ENCODE peak calls at places on chromosomes 2 and 18, in six cellular contexts. A, G, B, K, V and Y are unnamed samples.

GRCh38 chr2:207896525-207897295 is 127.0 kb upstream of the FZD5 start:
- DNase-seq in K (no peak), V (no peak), G (no peak), A (no peak), B (no peak), Y (no peak)

GRCh38 chr2:214465386-214466146 is 54.7 kb downstream of the VWC2L start:
- DNase-seq in K (peak), V (no peak), G (no peak), B (peak), A (no peak), Y (no peak)

GRCh38 chr2:230849633-230850357 is 14.9 kb upstream of the ITM2C start:
- DNase-seq in G (no peak), V (no peak), A (no peak), K (no peak), B (no peak), Y (no peak)

GRCh38 chr2:73285162-73285739 is 973 bp upstream of the FBXO41 start:
- DNase-seq in B (no peak), K (no peak), V (no peak), A (no peak), G (peak), Y (peak)

GRCh38 chr18:79896746-79897145 is 54.7 kb downstream of the SLC66A2 start:
- DNase-seq in G (no peak), B (no peak), K (no peak), V (no peak), A (no peak), Y (no peak)

GRCh38 chr2:236526459-236527197 is 43.0 kb upstream of the ACKR3 start:
- DNase-seq in G (no peak), V (no peak), K (no peak), A (no peak), B (no peak), Y (no peak)

GRCh38 chr18:76670564-76671288 is 151.6 kb upstream of the ZNF236 start:
- DNase-seq in K (no peak), V (no peak), B (no peak), A (no peak), G (no peak), Y (no peak)

GRCh38 chr2:230861564-230862255 is 3.0 kb upstream of the ITM2C start:
- DNase-seq in K (no peak), B (no peak), V (no peak), G (no peak), A (no peak), Y (no peak)

GRCh38 chr2:118123561-118124232 is 35.4 kb downstream of the INSIG2 start:
- DNase-seq in G (no peak), K (peak), B (no peak), V (no peak), A (no peak), Y (no peak)

GRCh38 chr2:232647261-232647660 is 13.9 kb downstream of the EFHD1 start:
- DNase-seq in G (no peak), K (no peak), V (no peak), B (peak), A (no peak), Y (no peak)

GRCh38 chr2:42089340-42089925 is 41.6 kb downstream of the PKDCC start:
- DNase-seq in G (peak), A (no peak), B (peak), K (peak), V (peak), Y (peak)

GRCh38 chr2:46857871-46858696 is 57.5 kb downstream of the MCFD2 start:
- DNase-seq in B (no peak), V (no peak), A (no peak), G (no peak), K (peak), Y (no peak)

GRCh38 chr2:43605851-43606250 is 10.0 kb upstream of the THADA start:
- DNase-seq in B (no peak), A (no peak), G (no peak), K (no peak), V (no peak), Y (no peak)

GRCh38 chr18:75200071-75200470 is 8.9 kb downstream of the PTGR3 start:
- DNase-seq in K (peak), G (no peak), V (no peak), B (no peak), A (no peak), Y (no peak)

GRCh38 chr18:8139971-8140406 is 469.2 kb upstream of the RAB12 start:
- DNase-seq in K (no peak), A (no peak), V (no peak), B (peak), G (no peak), Y (no peak)

GRCh38 chr18:21599585-21600525 is 649 bp downstream of the ESCO1 start:
- DNase-seq in A (no peak), V (peak), K (peak), G (no peak), B (peak), Y (no peak)

GRCh38 chr2:236887953-236888765 is 197.5 kb upstream of the COPS8 start:
- DNase-seq in G (no peak), A (no peak), V (no peak), B (no peak), K (no peak), Y (no peak)

GRCh38 chr18:50266248-50266704 is at the start of gene CFAP53:
- DNase-seq in B (peak), V (peak), K (peak), G (peak), A (peak), Y (peak)

GRCh38 chr2:96665083-96665569 is 22.6 kb downstream of the FER1L5 start:
- DNase-seq in B (no peak), K (peak), G (no peak), A (peak), V (peak), Y (peak)

GRCh38 chr18:75125359-75126331 is 83.3 kb downstream of the PTGR3 start:
- DNase-seq in G (no peak), K (no peak), A (no peak), V (no peak), B (no peak), Y (no peak)

GRCh38 chr2:178479758-178480226 is 465 bp upstream of the PLEKHA3 start:
- DNase-seq in B (no peak), K (no peak), G (peak), V (no peak), A (no peak), Y (no peak)

GRCh38 chr18:42113529-42114191 is 158.6 kb downstream of the PIK3C3 start:
- DNase-seq in G (peak), K (peak), A (no peak), V (peak), B (no peak), Y (no peak)

GRCh38 chr2:168490015-168490874 is 34.2 kb downstream of the CERS6 start:
- DNase-seq in V (peak), G (peak), A (no peak), K (peak), B (no peak), Y (peak)

GRCh38 chr2:176079285-176079830 is 4.4 kb downstream of the EVX2 start:
- DNase-seq in B (no peak), K (no peak), V (no peak), A (no peak), G (no peak), Y (no peak)

GRCh38 chr2:29304399-29304798 is 189.2 kb downstream of the CLIP4 start:
- DNase-seq in K (no peak), V (peak), A (no peak), B (no peak), G (no peak), Y (no peak)

GRCh38 chr2:70643715-70644114 is 90.1 kb upstream of the TGFA start:
- DNase-seq in G (no peak), B (no peak), V (peak), K (no peak), A (no peak), Y (no peak)

GRCh38 chr2:46144133-46144800 is 152.9 kb upstream of the EPAS1 start:
- DNase-seq in V (no peak), B (no peak), K (no peak), G (no peak), A (no peak), Y (no peak)

GRCh38 chr2:225660262-225661091 is 261.0 kb downstream of the NYAP2 start:
- DNase-seq in B (peak), A (peak), V (peak), K (peak), G (peak), Y (peak)

GRCh38 chr2:100470898-100471514 is 724 bp downstream of the NMS start:
- DNase-seq in A (no peak), V (peak), B (peak), G (no peak), K (peak), Y (no peak)